ENCODE peak calls at places on chromosomes 4 and X, in nine cellular contexts. M, U, C, B, V, W, I, O and K are unnamed samples.

GRCh38 chr4:172245493-172245892 is 432.3 kb downstream of the GALNTL6 start:
- DNase-seq in B (no peak), O (no peak), I (no peak), C (no peak), V (no peak), U (no peak), M (no peak), W (no peak), K (no peak)

GRCh38 chr4:87633239-87633638 is 16.8 kb upstream of the DMP1 start:
- DNase-seq in C (no peak), V (no peak), M (no peak), B (no peak), O (no peak), W (no peak), I (no peak), U (no peak), K (no peak)

GRCh38 chr4:161133877-161134276 is 1029.9 kb downstream of the FSTL5 start:
- DNase-seq in O (no peak), U (no peak), V (no peak), W (no peak), C (no peak), B (no peak), I (no peak), M (no peak), K (no peak)

GRCh38 chr4:35399912-35400311 is 844.4 kb downstream of the ARAP2 start:
- DNase-seq in U (no peak), V (no peak), I (no peak), M (no peak), O (no peak), C (no peak), B (no peak), W (no peak), K (no peak)

GRCh38 chr4:121226362-121226761 is 62.2 kb upstream of the TNIP3 start:
- DNase-seq in O (no peak), B (no peak), U (no peak), M (peak; percentile 27), W (no peak), C (no peak), I (no peak), V (no peak), K (no peak)

GRCh38 chrX:49761481-49761880 is 65.7 kb upstream of the PAGE1 start:
- DNase-seq in B (no peak), C (peak; percentile 7), I (no peak), M (no peak), U (no peak), O (no peak), V (peak; percentile 5), W (no peak), K (no peak)

GRCh38 chrX:71659959-71660358 is 7.4 kb upstream of the LOC101059915 start:
- DNase-seq in I (no peak), M (no peak), U (no peak), C (no peak), V (no peak), B (no peak), W (no peak), O (no peak), K (no peak)

GRCh38 chr4:145218251-145218650 is 37.9 kb upstream of the OTUD4 start:
- DNase-seq in V (no peak), M (no peak), W (no peak), B (no peak), I (no peak), U (no peak), O (peak; percentile 20), C (peak; percentile 51), K (no peak)

DNA sequence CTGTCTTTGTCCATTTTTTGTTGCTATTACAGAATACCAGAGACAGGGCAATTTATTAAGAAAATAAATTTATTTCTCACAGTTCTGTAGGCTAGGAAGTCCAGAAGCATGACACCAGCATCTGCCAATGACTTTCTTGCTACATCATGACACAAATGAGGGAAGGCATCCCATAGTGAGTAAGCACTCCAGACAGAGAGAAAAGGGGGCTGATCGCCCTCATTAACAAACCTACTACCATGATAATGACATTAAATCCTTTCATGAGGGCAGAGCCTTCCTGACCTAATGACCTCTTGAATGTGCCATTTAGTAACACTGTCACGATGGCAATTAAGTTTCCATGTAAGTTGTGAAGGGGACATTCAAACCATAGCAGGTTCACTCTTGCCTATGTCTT is 20.1 kb downstream of the CCDC149 start:
- DNase-seq in O (no peak), M (no peak), B (no peak), W (no peak), C (no peak), V (no peak), I (no peak), U (no peak), K (no peak)
- TF ChIP-seq CTCF in O (no peak), M (no peak), B (no peak), W (no peak), C (no peak), V (no peak), I (no peak), U (no peak), K (no peak)

GRCh38 chr4:1667273-1667672 is 16.8 kb downstream of the FAM53A start:
- DNase-seq in W (no peak), U (no peak), I (no peak), C (no peak), O (no peak), V (no peak), M (no peak), B (no peak), K (no peak)

GRCh38 chr4:1669850-1670249 is 14.3 kb downstream of the FAM53A start:
- DNase-seq in M (no peak), B (no peak), C (no peak), I (no peak), O (no peak), V (no peak), U (no peak), W (no peak), K (no peak)

GRCh38 chr4:1670279-1670678 is 13.8 kb downstream of the FAM53A start:
- DNase-seq in O (no peak), C (no peak), U (no peak), W (no peak), V (no peak), I (no peak), B (no peak), M (no peak), K (no peak)

GRCh38 chr4:1669270-1669669 is 14.8 kb downstream of the FAM53A start:
- DNase-seq in O (no peak), V (no peak), C (no peak), U (no peak), I (no peak), W (no peak), B (no peak), M (no peak), K (no peak)

DNA sequence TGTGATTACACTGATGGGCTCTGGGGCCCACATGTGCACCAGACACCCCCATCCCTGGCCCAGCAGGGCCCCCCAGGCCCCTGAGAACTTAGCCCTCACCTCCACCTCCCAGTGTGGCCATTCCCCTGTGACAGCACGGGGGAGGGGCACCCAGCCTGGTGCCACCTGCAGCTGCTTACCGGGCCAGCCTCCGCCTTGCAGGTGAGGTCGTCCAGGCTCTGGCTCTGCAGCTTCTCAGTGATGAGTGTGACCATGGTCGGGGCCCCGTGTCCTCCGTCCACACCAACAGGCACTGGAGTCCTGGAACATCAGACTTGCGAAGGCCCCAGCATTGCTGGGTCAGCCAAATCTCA is 15.6 kb downstream of the FAM53A start:
- DNase-seq in V (no peak), W (no peak), B (no peak), I (no peak), C (no peak), U (no peak), O (no peak), M (no peak), K (no peak)
- TF ChIP-seq CTCF in V (no peak), W (no peak), B (no peak), I (no peak), C (no peak), U (no peak), O (no peak), M (no peak), K (no peak)

DNA sequence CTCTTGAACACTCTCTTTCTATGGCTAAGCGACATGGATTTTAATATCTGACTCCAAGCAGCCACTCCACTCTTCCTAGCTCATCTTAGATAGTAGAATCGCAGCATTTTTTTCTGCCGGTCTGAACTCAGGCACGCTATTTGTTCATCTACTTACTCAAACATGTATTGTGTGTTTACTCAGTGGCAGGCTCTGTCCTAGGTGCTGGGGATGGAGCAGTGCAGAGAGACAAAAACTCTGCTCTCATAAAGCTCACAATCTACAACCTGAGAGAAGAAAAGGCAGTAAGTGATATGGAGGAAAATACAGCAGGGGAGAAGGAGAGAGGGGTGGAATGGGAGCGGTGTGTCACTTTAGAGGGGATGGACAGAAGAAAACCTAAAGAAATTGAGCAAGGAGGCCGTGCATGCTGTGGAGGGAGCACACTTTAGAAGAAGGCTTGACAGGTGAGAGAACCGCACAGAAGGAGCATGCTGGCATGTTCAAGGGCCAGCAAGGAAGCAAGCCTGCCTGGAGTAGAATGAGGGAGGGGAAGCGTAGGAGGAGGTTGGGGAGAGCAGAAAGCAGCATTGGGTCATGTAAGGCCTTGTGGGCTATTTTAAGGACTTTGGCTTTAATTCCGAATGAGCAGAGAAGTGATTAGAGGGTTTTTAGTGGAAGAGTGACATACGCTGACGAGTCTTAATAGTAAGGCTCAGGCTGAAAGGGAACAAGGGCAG is 132.0 kb downstream of the ANK2 start:
- DNase-seq in V (no peak), U (no peak), I (no peak), O (no peak), M (no peak), B (no peak), W (no peak), C (no peak), K (no peak)
- TF ChIP-seq CTCF in V (no peak), U (no peak), I (no peak), O (no peak), M (no peak), B (no peak), W (no peak), C (no peak), K (no peak)

GRCh38 chr4:107987916-107988762 is 1.6 kb upstream of the HADH start:
- DNase-seq in O (no peak), B (no peak), I (no peak), W (no peak), C (no peak), V (no peak), M (no peak), U (no peak), K (no peak)

GRCh38 chr4:107991945-107992625 is 2.4 kb downstream of the HADH start:
- DNase-seq in M (no peak), C (peak; percentile 9), W (no peak), V (no peak), I (no peak), U (no peak), O (no peak), B (no peak), K (no peak)

GRCh38 chr4:107989162-107989536 is 540 bp upstream of the HADH start:
- DNase-seq in I (no peak), O (no peak), M (no peak), W (no peak), B (no peak), C (no peak), V (no peak), U (no peak), K (no peak)

GRCh38 chr4:107988763-107989035 is 990 bp upstream of the HADH start:
- DNase-seq in O (no peak), I (no peak), W (no peak), M (no peak), U (no peak), C (no peak), B (no peak), V (no peak), K (no peak)

DNA sequence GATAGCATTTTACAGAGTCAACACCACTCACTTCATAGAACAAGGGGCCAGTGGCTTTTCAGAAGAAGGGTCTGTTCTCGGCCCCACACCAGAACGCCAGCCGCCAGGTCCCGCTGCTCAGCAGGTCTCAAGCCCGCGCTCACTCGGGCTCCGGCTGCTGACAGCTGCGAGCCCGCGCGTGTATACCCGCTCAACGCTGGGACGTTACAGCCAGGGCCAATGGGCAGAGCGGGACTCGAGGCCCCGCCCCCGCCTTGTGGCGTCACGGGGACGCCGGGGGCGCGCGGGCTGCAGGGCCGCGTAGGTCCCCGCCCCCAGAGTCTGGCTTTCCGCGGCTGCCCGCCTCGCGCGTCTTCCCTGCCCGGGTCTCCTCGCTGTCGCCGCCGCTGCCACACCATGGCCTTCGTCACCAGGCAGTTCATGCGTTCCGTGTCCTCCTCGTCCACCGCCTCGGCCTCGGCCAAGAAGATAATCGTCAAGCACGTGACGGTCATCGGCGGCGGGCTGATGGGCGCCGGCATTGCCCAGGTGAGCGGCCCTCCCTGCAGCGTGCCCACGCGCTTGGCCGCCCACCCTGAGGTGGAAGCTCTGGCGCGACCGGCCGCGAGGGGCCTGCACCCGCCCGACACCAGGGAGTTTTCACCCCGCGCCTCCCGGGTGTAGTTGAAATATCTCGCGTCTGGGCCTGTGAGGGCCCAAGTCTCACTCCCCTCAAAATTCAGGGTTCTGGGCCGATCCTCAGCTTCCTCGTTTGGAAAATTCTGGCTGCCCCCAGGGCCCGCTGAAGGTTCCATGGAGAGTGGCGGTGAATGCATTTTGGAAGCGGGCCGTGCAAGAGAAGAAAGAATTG is at the start of gene HADH:
- DNase-seq in I (peak; percentile 94), C (peak; percentile 96), V (peak; percentile 96), M (peak; percentile 90), U (peak; percentile 92), O (peak; percentile 93), W (peak; percentile 97), B (peak; percentile 97), K (peak; percentile 94)
- TF ChIP-seq CTCF in I (no peak), C (no peak), V (no peak), M (no peak), U (no peak), O (no peak), W (no peak), B (no peak), K (no peak)